ENCODE peak calls at places on chromosome 19, in seven cellular contexts. X, O, D, Z, C, G and U are unnamed samples.

GRCh38 chr19:34184880-34185491 is 12.7 kb downstream of the LSM14A start:
- DNase-seq in X (no peak), O (no peak), D (no peak), Z (no peak), C (no peak), G (no peak), U (no peak)

GRCh38 chr19:13363235-13363634 is 143.0 kb downstream of the CACNA1A start:
- DNase-seq in X (no peak), O (no peak), D (no peak), Z (no peak), C (no peak), G (no peak), U (no peak)

GRCh38 chr19:43610493-43610892 is 1.4 kb upstream of the SRRM5 start:
- DNase-seq in X (no peak), O (no peak), D (no peak), Z (no peak), C (no peak), G (no peak), U (peak)

GRCh38 chr19:5956323-5956722 is 21.6 kb downstream of the RANBP3 start:
- DNase-seq in X (no peak), O (no peak), D (no peak), Z (no peak), C (no peak), G (no peak), U (no peak)

GRCh38 chr19:3045885-3046603 is 16.3 kb downstream of the TLE5 start:
- DNase-seq in X (no peak), O (no peak), D (no peak), Z (no peak), C (no peak), G (no peak), U (no peak)

GRCh38 chr19:15161028-15161984 is 39.5 kb downstream of the NOTCH3 start:
- DNase-seq in X (no peak), O (peak), D (peak), Z (no peak), C (no peak), G (peak), U (no peak)

GRCh38 chr19:21603431-21604153 is 98.2 kb downstream of the ZNF429 start:
- DNase-seq in X (no peak), O (no peak), D (no peak), Z (no peak), C (no peak), G (no peak), U (no peak)

GRCh38 chr19:30046522-30046921 is 104.5 kb downstream of the URI1 start:
- DNase-seq in X (no peak), O (peak), D (no peak), Z (no peak), C (no peak), G (no peak), U (no peak)

GRCh38 chr19:16118489-16119033 is 6.9 kb downstream of the RAB8A start:
- DNase-seq in X (no peak), O (no peak), D (no peak), Z (no peak), C (peak), G (no peak), U (no peak)

GRCh38 chr19:46623915-46624502 is 880 bp downstream of the PTGIR start:
- DNase-seq in X (no peak), O (no peak), D (no peak), Z (no peak), C (no peak), G (no peak), U (no peak)

GRCh38 chr19:51573331-51573730 is 2.2 kb downstream of the ZNF175 start:
- DNase-seq in X (no peak), O (peak), D (peak), Z (no peak), C (no peak), G (no peak), U (peak)

GRCh38 chr19:42396248-42396541 is 6.1 kb upstream of the CNFN start:
- DNase-seq in X (no peak), O (no peak), D (no peak), Z (no peak), C (no peak), G (no peak), U (no peak)

GRCh38 chr19:2271516-2272103 is 10.4 kb downstream of the PEAK3 start:
- DNase-seq in X (no peak), O (no peak), D (peak), Z (no peak), C (no peak), G (peak), U (peak)

GRCh38 chr19:18029617-18030338 is 21.8 kb downstream of the ARRDC2 start:
- DNase-seq in X (no peak), O (peak), D (peak), Z (no peak), C (no peak), G (no peak), U (peak)

GRCh38 chr19:47901370-47901769 is 15.3 kb upstream of the SULT2A1 start:
- DNase-seq in X (no peak), O (no peak), D (no peak), Z (no peak), C (no peak), G (no peak), U (no peak)

GRCh38 chr19:4390017-4390861 is 10.1 kb downstream of the SH3GL1 start:
- DNase-seq in X (no peak), O (peak), D (no peak), Z (no peak), C (peak), G (no peak), U (peak)

GRCh38 chr19:2123682-2124387 is 27.1 kb downstream of the IZUMO4 start:
- DNase-seq in X (no peak), O (no peak), D (peak), Z (no peak), C (no peak), G (no peak), U (no peak)

GRCh38 chr19:4831351-4832340 is at the start of gene TICAM1:
- DNase-seq in X (no peak), O (peak), D (peak), Z (no peak), C (peak), G (no peak), U (peak)